ENCODE peak calls at places on chromosomes 16 and 17, in four cellular contexts. F, S, W and A are unnamed samples.

GRCh38 chr16:19601083-19601976 is 45.8 kb downstream of the VPS35L start:
- DNase-seq in W (peak), F (no peak), S (peak), A (peak)

GRCh38 chr16:19850131-19850817 is 34.4 kb downstream of the GPRC5B start:
- DNase-seq in F (no peak), W (no peak), S (no peak), A (no peak)

GRCh38 chr17:39666231-39666600 is 1.1 kb downstream of the TCAP start:
- DNase-seq in W (no peak), F (no peak), S (no peak), A (no peak)

GRCh38 chr16:67969286-67970039 is 1.0 kb upstream of the SLC12A4 start:
- DNase-seq in S (no peak), W (no peak), F (no peak), A (no peak)

GRCh38 chr17:156946-157345 is 19.6 kb downstream of the SCGB1C2 start:
- DNase-seq in W (no peak), F (no peak), S (no peak), A (no peak)

GRCh38 chr17:41620583-41621434 is 3.6 kb downstream of the KRT17 start:
- DNase-seq in W (no peak), S (no peak), F (no peak), A (peak)

GRCh38 chr16:1381655-1382406 is 30.1 kb downstream of the GNPTG start:
- DNase-seq in S (no peak), F (no peak), W (no peak), A (no peak)

GRCh38 chr17:8359769-8360168 is 16.7 kb downstream of the KRABD2 start:
- DNase-seq in F (no peak), S (no peak), W (no peak), A (peak)

GRCh38 chr16:73028263-73028662 is 19.7 kb downstream of the ZFHX3 start:
- DNase-seq in S (no peak), W (no peak), F (no peak), A (no peak)

GRCh38 chr17:8623591-8623990 is 6.9 kb downstream of the MYH10 start:
- DNase-seq in S (no peak), F (no peak), W (no peak), A (peak)

GRCh38 chr16:10558746-10559641 is 21.4 kb downstream of the EMP2 start:
- DNase-seq in W (no peak), F (no peak), S (no peak), A (no peak)

GRCh38 chr16:77531741-77532140 is 96.9 kb upstream of the ADAMTS18 start:
- DNase-seq in W (no peak), F (no peak), S (no peak), A (no peak)

GRCh38 chr17:16313159-16314090 is 39.8 kb downstream of the CENPV start:
- DNase-seq in F (no peak), W (no peak), S (no peak), A (no peak)

GRCh38 chr16:57029161-57030160 is 40.1 kb downstream of the NLRC5 start:
- DNase-seq in W (no peak), F (no peak), S (no peak), A (no peak)

GRCh38 chr16:166375-167116 is 768 bp downstream of the HBM start:
- DNase-seq in F (no peak), S (no peak), W (no peak), A (no peak)

GRCh38 chr16:3983081-3983520 is 102.6 kb upstream of the CREBBP start:
- DNase-seq in F (peak), W (no peak), S (no peak), A (peak)

GRCh38 chr16:69848635-69849545 is 86.8 kb downstream of the WWP2 start:
- DNase-seq in W (no peak), F (no peak), S (no peak), A (peak)

GRCh38 chr17:31674305-31674704 is 184.7 kb downstream of the COPRS start:
- DNase-seq in S (no peak), W (no peak), F (no peak), A (no peak)

GRCh38 chr17:47230864-47231263 is 21.7 kb downstream of the MYL4 start:
- DNase-seq in F (no peak), S (no peak), W (no peak), A (no peak)

GRCh38 chr17:68693466-68693865 is 92.3 kb upstream of the FAM20A start:
- DNase-seq in S (no peak), W (no peak), F (no peak), A (no peak)

GRCh38 chr17:80892019-80892855 is 99.4 kb upstream of the CHMP6 start:
- DNase-seq in S (no peak), F (peak), W (peak), A (no peak)

GRCh38 chr17:58786586-58787295 is 31.1 kb downstream of the PPM1E start:
- DNase-seq in W (no peak), F (no peak), S (no peak), A (peak)

GRCh38 chr17:60514053-60514452 is 12.0 kb downstream of the APPBP2 start:
- DNase-seq in W (no peak), S (no peak), F (no peak), A (no peak)

GRCh38 chr17:5485270-5486205 is at the start of gene DERL2:
- DNase-seq in W (no peak), S (no peak), F (no peak), A (peak)

GRCh38 chr16:27929818-27930217 is 133.7 kb downstream of the GSG1L start:
- DNase-seq in S (no peak), F (no peak), W (no peak), A (no peak)